ENCODE peak calls at places on chromosomes 16 and 17, in eight cellular contexts. D, B, A, N, X, E, Q and M are unnamed samples.

GRCh38 chr17:62110923-62111484 is 45.9 kb upstream of the MED13 start:
- DNase-seq in D (no peak), B (no peak), A (no peak), N (no peak), X (no peak), E (no peak), Q (no peak), M (no peak)

GRCh38 chr16:87389245-87389644 is 2.9 kb upstream of the MAP1LC3B start:
- DNase-seq in D (no peak), B (no peak), A (no peak), N (no peak), X (no peak), E (no peak), Q (no peak), M (no peak)

GRCh38 chr17:41492351-41492750 is 2.6 kb upstream of the KRT36 start:
- DNase-seq in D (no peak), B (no peak), A (peak; percentile 21), N (no peak), X (no peak), E (no peak), Q (no peak), M (no peak)

GRCh38 chr17:78500806-78501205 is 76.4 kb downstream of the DNAH17 start:
- DNase-seq in D (no peak), B (no peak), A (no peak), N (no peak), X (no peak), E (no peak), Q (peak; percentile 18), M (no peak)

GRCh38 chr17:13557077-13557476 is 44.7 kb downstream of the HS3ST3A1 start:
- DNase-seq in D (no peak), B (no peak), A (peak; percentile 75), N (no peak), X (no peak), E (no peak), Q (no peak), M (no peak)

GRCh38 chr16:23215435-23215834 is 32.9 kb downstream of the SCNN1G start:
- DNase-seq in D (no peak), B (no peak), A (no peak), N (no peak), X (no peak), E (no peak), Q (no peak), M (no peak)

GRCh38 chr17:70168979-70169706 is at the start of gene KCNJ2:
- DNase-seq in D (peak; percentile 95), B (peak; percentile 79), A (peak; percentile 81), N (peak; percentile 88), X (peak; percentile 87), E (no peak), Q (peak; percentile 96), M (peak; percentile 91)

GRCh38 chr17:62665599-62665998 is 38.1 kb downstream of the MRC2 start:
- DNase-seq in D (no peak), B (no peak), A (no peak), N (no peak), X (no peak), E (no peak), Q (no peak), M (no peak)

GRCh38 chr17:31580331-31581021 is 189.0 kb downstream of the RAB11FIP4 start:
- DNase-seq in D (peak; percentile 65), B (no peak), A (no peak), N (no peak), X (no peak), E (no peak), Q (no peak), M (no peak)

GRCh38 chr16:55324491-55325447 is 766 bp downstream of the IRX6 start:
- DNase-seq in D (no peak), B (no peak), A (no peak), N (no peak), X (no peak), E (no peak), Q (no peak), M (no peak)

GRCh38 chr16:88118376-88118775 is 167.1 kb downstream of the BANP start:
- DNase-seq in D (no peak), B (no peak), A (no peak), N (no peak), X (no peak), E (no peak), Q (no peak), M (no peak)

GRCh38 chr16:75251280-75252048 is at the start of gene BCAR1:
- DNase-seq in D (peak; percentile 92), B (peak; percentile 44), A (peak; percentile 89), N (peak; percentile 87), X (peak; percentile 73), E (no peak), Q (peak; percentile 96), M (peak; percentile 88)